ENCODE peak calls at places on chromosome 11, in ten cellular contexts. M is putamen; Z is ascending aorta; O is epithelial cell of esophagus; F is brain microvascular endothelial cell; V is dorsolateral prefrontal cortex; D is NCI-H1417; Y is activated CD8-positive, alpha-beta T cell treated with anti-CD3 and anti-CD28 coated beads, Interleukin-2, amount 10 ng/mL, durations not matched to agents 7 days and 5 days; H is nucleus accumbens; E is kidney tubule cell. P is an unnamed sample.

GRCh38 chr11:19071255-19071654 is 10.7 kb upstream of the MRGPRX2 start:
- DNase-seq in Z (peak; percentile 68), V (peak; percentile 44), F (peak; percentile 73), D (peak; percentile 91), Y (peak; percentile 69), E (peak; percentile 88), M (peak; percentile 54), H (peak; percentile 20), O (peak; percentile 85), P (peak; percentile 68)

GRCh38 chr11:2940166-2940929 is 11.1 kb upstream of the PHLDA2 start:
- DNase-seq in F (no peak), V (no peak), E (peak; percentile 89), D (no peak), Z (peak; percentile 60), H (no peak), O (peak; percentile 41), M (no peak), Y (peak; percentile 69), P (no peak)

GRCh38 chr11:44456544-44457270 is 108.8 kb upstream of the CD82 start:
- DNase-seq in O (peak; percentile 18), D (no peak), F (no peak), H (no peak), E (peak; percentile 5), Z (no peak), Y (no peak), M (no peak), V (no peak), P (no peak)

GRCh38 chr11:129595043-129595962 is 219.7 kb downstream of the BARX2 start:
- DNase-seq in H (peak; percentile 13), Z (no peak), O (no peak), Y (no peak), F (no peak), V (no peak), E (no peak), D (peak; percentile 25), M (peak; percentile 40), P (no peak)

GRCh38 chr11:269146-269890 is 8.9 kb upstream of the NLRP6 start:
- DNase-seq in O (peak; percentile 71), D (no peak), F (no peak), Z (no peak), E (no peak), Y (peak; percentile 69), V (no peak), H (no peak), M (peak; percentile 25), P (peak; percentile 97)

GRCh38 chr11:122100222-122101080 is 15.6 kb downstream of the BLID start:
- DNase-seq in H (peak; percentile 70), F (no peak), Z (peak; percentile 76), D (no peak), V (peak; percentile 74), E (no peak), Y (no peak), M (peak; percentile 77), O (peak; percentile 53), P (no peak)

GRCh38 chr11:112977620-112978212 is 16.5 kb downstream of the NCAM1 start:
- DNase-seq in E (peak; percentile 9), V (peak; percentile 21), M (peak; percentile 93), H (peak; percentile 23), O (peak; percentile 48), F (no peak), D (peak; percentile 23), Z (no peak), Y (no peak), P (no peak)

GRCh38 chr11:12543596-12544415 is 130.4 kb upstream of the TEAD1 start:
- DNase-seq in Y (no peak), D (no peak), H (no peak), M (no peak), O (peak; percentile 84), F (no peak), V (no peak), E (peak; percentile 89), Z (no peak), P (no peak)

GRCh38 chr11:69799582-69799981 is 19.6 kb downstream of the FGF3 start:
- DNase-seq in V (no peak), E (peak; percentile 13), F (peak; percentile 53), D (peak; percentile 9), Z (no peak), Y (no peak), M (no peak), H (no peak), O (peak; percentile 27), P (no peak)

GRCh38 chr11:59669611-59670009 is 773 bp upstream of the PATL1 start:
- DNase-seq in O (peak; percentile 61), D (no peak), E (no peak), V (peak; percentile 31), H (peak; percentile 68), Z (peak; percentile 72), F (peak; percentile 40), Y (no peak), M (peak; percentile 58), P (no peak)

GRCh38 chr11:12137938-12138731 is 27.7 kb downstream of the MICAL2 start:
- DNase-seq in D (no peak), Y (no peak), H (no peak), V (peak; percentile 60), Z (peak; percentile 90), E (peak; percentile 97), M (no peak), F (peak; percentile 89), O (peak; percentile 87), P (no peak)

GRCh38 chr11:31412946-31413345 is 43.3 kb downstream of the DNAJC24 start:
- DNase-seq in D (no peak), H (no peak), M (no peak), F (peak; percentile 15), O (peak; percentile 61), Y (no peak), Z (no peak), E (peak; percentile 21), V (no peak), P (no peak)

GRCh38 chr11:2779981-2780849 is 80.4 kb upstream of the KCNQ1OT1 start:
- DNase-seq in H (no peak), M (no peak), Y (no peak), V (peak; percentile 3), F (no peak), O (no peak), E (no peak), D (no peak), Z (peak; percentile 62), P (peak; percentile 7)

GRCh38 chr11:15826008-15826650 is 530.2 kb downstream of the SOX6 start:
- DNase-seq in O (no peak), H (no peak), V (no peak), Z (no peak), Y (no peak), M (no peak), E (no peak), D (no peak), F (no peak), P (no peak)

GRCh38 chr11:117807482-117808272 is 10.7 kb upstream of the DSCAML1 start:
- DNase-seq in E (peak; percentile 73), Y (peak; percentile 86), F (peak; percentile 69), Z (peak; percentile 86), D (peak; percentile 87), O (peak; percentile 59), V (peak; percentile 82), M (peak; percentile 63), H (peak; percentile 57), P (peak; percentile 50)

GRCh38 chr11:304915-305833 is 2.4 kb upstream of the IFITM2 start:
- DNase-seq in O (peak; percentile 63), H (no peak), M (peak; percentile 55), E (peak; percentile 60), D (peak; percentile 42), F (peak; percentile 59), Y (peak; percentile 82), Z (peak; percentile 85), V (peak; percentile 32), P (peak; percentile 63)

GRCh38 chr11:119144825-119145476 is 3.9 kb upstream of the ABCG4 start:
- DNase-seq in Y (peak; percentile 51), Z (peak; percentile 79), F (peak; percentile 67), O (peak; percentile 77), M (no peak), H (no peak), E (peak; percentile 77), V (peak; percentile 43), D (peak; percentile 83), P (no peak)

GRCh38 chr11:117230286-117230961 is 1.4 kb downstream of the PCSK7 start:
- DNase-seq in Z (no peak), E (no peak), V (no peak), Y (peak; percentile 74), O (peak; percentile 40), F (no peak), M (no peak), D (no peak), H (no peak), P (no peak)

GRCh38 chr11:124633355-124633754 is 10.7 kb downstream of the TBRG1 start:
- DNase-seq in E (no peak), Y (no peak), D (peak; percentile 20), F (peak; percentile 16), M (no peak), V (no peak), H (no peak), Z (no peak), O (no peak), P (no peak)

GRCh38 chr11:122803716-122804115 is 34.6 kb upstream of the CRTAM start:
- DNase-seq in E (peak; percentile 53), F (no peak), D (no peak), O (peak; percentile 90), Z (no peak), M (no peak), Y (no peak), H (no peak), V (no peak), P (no peak)

GRCh38 chr11:110297726-110298297 is 1.4 kb upstream of the RDX start:
- DNase-seq in E (peak; percentile 44), M (no peak), V (no peak), Y (no peak), F (no peak), H (no peak), O (peak; percentile 81), Z (no peak), D (no peak), P (no peak)

GRCh38 chr11:7511405-7511804 is 2.4 kb upstream of the PPFIBP2 start:
- DNase-seq in Y (no peak), O (peak; percentile 9), V (peak; percentile 70), Z (peak; percentile 71), D (peak; percentile 42), M (peak; percentile 80), E (peak; percentile 7), H (peak; percentile 62), F (no peak), P (no peak)

GRCh38 chr11:3667149-3668035 is 3.8 kb downstream of the CHRNA10 start:
- DNase-seq in D (no peak), Z (no peak), H (no peak), O (no peak), E (no peak), F (no peak), M (no peak), Y (no peak), V (no peak), P (no peak)

GRCh38 chr11:85898456-85898855 is 43.3 kb downstream of the CCDC83 start:
- DNase-seq in M (no peak), F (no peak), H (no peak), V (no peak), D (no peak), O (no peak), Y (no peak), Z (no peak), E (no peak), P (no peak)

GRCh38 chr11:96279421-96280290 is 63.3 kb downstream of the MAML2 start:
- DNase-seq in E (peak; percentile 78), Z (no peak), O (peak; percentile 92), M (peak; percentile 50), V (no peak), Y (no peak), H (no peak), D (peak; percentile 21), F (peak; percentile 60), P (no peak)